ENCODE peak calls at places on chromosomes 1 and 21, in five cellular contexts. A is transverse colon, H is BE2C, R is endothelial cell of umbilical vein, Z is SK-N-SH. Q is an unnamed sample.

GRCh38 chr1:15188678-15189077 is 35.1 kb downstream of the TMEM51 start:
- DNase-seq in A (no peak), H (no peak), R (peak; percentile 37), Z (no peak), Q (no peak)

GRCh38 chr1:44881011-44881632 is 38.1 kb upstream of the PTCH2 start:
- DNase-seq in A (no peak), H (no peak), R (no peak), Z (peak; percentile 23), Q (no peak)

GRCh38 chr1:55337801-55338447 is 122.8 kb upstream of the USP24 start:
- DNase-seq in A (no peak), H (peak; percentile 14), R (peak; percentile 79), Z (peak; percentile 48), Q (peak; percentile 69)

GRCh38 chr21:26167593-26167992 is 3.0 kb downstream of the APP start:
- DNase-seq in A (no peak), H (no peak), R (peak; percentile 46), Z (no peak), Q (no peak)

GRCh38 chr1:184359909-184360308 is 26.9 kb upstream of the C1orf21 start:
- DNase-seq in A (no peak), H (no peak), R (no peak), Z (no peak), Q (no peak)

GRCh38 chr1:101037316-101037715 is 11.7 kb upstream of the DPH5 start:
- DNase-seq in A (no peak), H (no peak), R (no peak), Z (no peak), Q (no peak)

GRCh38 chr1:218584418-218585155 is 239.5 kb downstream of the TGFB2 start:
- DNase-seq in A (no peak), H (no peak), R (no peak), Z (no peak), Q (no peak)

GRCh38 chr1:208864366-208864965 is 620.3 kb upstream of the PLXNA2 start:
- DNase-seq in A (no peak), H (no peak), R (no peak), Z (no peak), Q (no peak)

GRCh38 chr1:162421258-162422194 is 9.6 kb upstream of the SH2D1B start:
- DNase-seq in A (no peak), H (no peak), R (peak; percentile 15), Z (no peak), Q (no peak)

GRCh38 chr1:215583185-215583692 is 16.1 kb downstream of the KCTD3 start:
- DNase-seq in A (no peak), H (no peak), R (peak; percentile 49), Z (no peak), Q (no peak)

GRCh38 chr1:64524614-64525013 is 54.7 kb downstream of the CACHD1 start:
- DNase-seq in A (no peak), H (no peak), R (no peak), Z (no peak), Q (no peak)

DNA sequence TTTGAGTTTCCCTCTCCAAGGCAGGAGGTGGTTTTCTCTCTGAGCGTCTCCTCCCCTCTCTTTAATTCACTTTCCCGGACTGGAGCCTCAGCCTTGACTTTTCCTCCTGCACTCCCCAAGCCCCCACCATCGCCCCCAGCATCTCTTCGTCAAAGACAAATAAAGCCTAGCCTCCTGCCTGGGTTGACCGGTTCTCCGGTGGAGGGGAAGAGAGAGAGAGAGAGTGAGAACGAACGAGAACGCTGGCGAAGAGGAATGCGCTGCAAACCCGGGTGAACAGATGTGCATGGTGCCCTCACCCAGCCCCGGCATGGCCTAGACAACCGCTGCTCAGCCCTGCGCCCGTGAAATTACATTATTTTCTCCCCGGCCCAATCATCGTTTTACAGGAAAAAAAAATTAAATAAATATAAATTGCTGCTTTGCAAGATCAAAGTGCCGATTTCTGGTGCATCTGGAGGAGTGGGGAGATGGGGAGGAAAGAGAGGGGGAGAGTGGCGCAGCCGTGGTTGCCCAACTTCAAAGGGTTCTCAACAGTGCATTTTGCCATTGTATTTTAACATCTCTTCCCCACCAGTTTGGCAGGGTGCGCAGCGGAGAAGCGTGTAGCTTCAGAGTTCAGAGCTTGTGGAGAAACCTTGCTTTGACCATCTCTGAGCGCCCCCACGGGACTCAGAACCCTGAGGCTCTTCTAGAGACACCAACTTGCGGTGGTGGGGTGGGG is 11.4 kb upstream of the TBX15 start:
- DNase-seq in A (no peak), H (no peak), R (no peak), Z (no peak), Q (no peak)
- H3K4me3 ChIP-seq in A (no peak overlapping the region), H (no peak overlapping the region), R (no peak overlapping the region), Z (no peak overlapping the region), Q (no peak overlapping the region)

GRCh38 chr1:9340172-9340854 is 47.6 kb downstream of the SPSB1 start:
- DNase-seq in A (no peak), H (no peak), R (peak; percentile 29), Z (no peak), Q (no peak)

GRCh38 chr1:9343269-9343668 is 50.6 kb downstream of the SPSB1 start:
- DNase-seq in A (no peak), H (no peak), R (no peak), Z (no peak), Q (no peak)

GRCh38 chr1:9338354-9339250 is 45.9 kb downstream of the SPSB1 start:
- DNase-seq in A (peak; percentile 42), H (no peak), R (peak; percentile 57), Z (no peak), Q (no peak)

GRCh38 chr1:9340864-9341263 is 48.2 kb downstream of the SPSB1 start:
- DNase-seq in A (no peak), H (no peak), R (no peak), Z (no peak), Q (no peak)

DNA sequence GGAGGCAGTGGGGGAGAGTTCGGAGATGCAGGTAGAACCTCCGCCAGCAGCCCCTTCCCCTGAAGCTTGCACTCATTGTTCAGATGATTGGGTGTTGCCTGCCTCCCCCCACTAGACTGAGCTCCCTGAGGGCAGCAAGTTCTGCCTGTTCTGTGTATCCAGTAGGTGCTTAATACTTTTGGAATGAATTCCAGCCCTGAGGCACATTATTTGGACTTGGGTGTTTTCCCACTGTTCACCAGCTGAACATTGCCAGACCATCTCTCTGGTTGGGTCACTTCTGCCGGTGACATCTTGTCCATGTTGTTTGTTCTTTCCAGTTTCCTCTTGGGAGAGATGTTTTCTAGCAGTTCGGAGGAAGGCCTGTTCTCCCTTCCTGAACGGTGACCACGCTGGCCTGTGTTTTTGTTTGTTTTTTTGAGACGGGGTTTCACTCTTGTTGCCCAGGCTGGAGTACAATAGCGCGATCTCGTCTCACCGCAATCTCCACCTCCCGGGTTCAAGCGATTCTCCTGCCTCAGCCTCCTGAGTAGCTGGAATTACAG is 48.7 kb downstream of the SPSB1 start:
- DNase-seq in A (no peak), H (no peak), R (peak; percentile 67), Z (no peak), Q (no peak)
- H3K4me1 ChIP-seq in A (peaks cover 47% of the 10 kb centered on the region), H (no peaks in the 10 kb centered on the region), R (peaks cover 23% of the 10 kb centered on the region), Z (peaks cover 11% of the 10 kb centered on the region), Q (no peaks in the 10 kb centered on the region)

GRCh38 chr1:42658880-42659337 is 686 bp downstream of the PPIH start:
- DNase-seq in A (no peak), H (no peak), R (peak; percentile 37), Z (no peak), Q (no peak)

GRCh38 chr1:42660907-42661500 is 2.8 kb downstream of the PPIH start:
- DNase-seq in A (no peak), H (no peak), R (no peak), Z (no peak), Q (no peak)

GRCh38 chr1:42657981-42658879 is at the start of gene PPIH:
- DNase-seq in A (peak; percentile 96), H (peak; percentile 89), R (peak; percentile 93), Z (peak; percentile 92), Q (peak; percentile 97)
- TF ChIP-seq CTCF in A (peak; percentile 27), H (no peak), R (no peak), Z (no peak), Q (no peak)

GRCh38 chr1:116537439-116537838 is 33.4 kb downstream of the CD58 start:
- DNase-seq in A (no peak), H (no peak), R (no peak), Z (no peak), Q (peak; percentile 18)

GRCh38 chr1:116537898-116538297 is 32.9 kb downstream of the CD58 start:
- DNase-seq in A (no peak), H (no peak), R (no peak), Z (no peak), Q (no peak)

GRCh38 chr1:116544588-116545358 is 26.1 kb downstream of the CD58 start:
- DNase-seq in A (no peak), H (no peak), R (no peak), Z (no peak), Q (no peak)

GRCh38 chr1:116538527-116538926 is 32.3 kb downstream of the CD58 start:
- DNase-seq in A (no peak), H (no peak), R (no peak), Z (no peak), Q (no peak)

DNA sequence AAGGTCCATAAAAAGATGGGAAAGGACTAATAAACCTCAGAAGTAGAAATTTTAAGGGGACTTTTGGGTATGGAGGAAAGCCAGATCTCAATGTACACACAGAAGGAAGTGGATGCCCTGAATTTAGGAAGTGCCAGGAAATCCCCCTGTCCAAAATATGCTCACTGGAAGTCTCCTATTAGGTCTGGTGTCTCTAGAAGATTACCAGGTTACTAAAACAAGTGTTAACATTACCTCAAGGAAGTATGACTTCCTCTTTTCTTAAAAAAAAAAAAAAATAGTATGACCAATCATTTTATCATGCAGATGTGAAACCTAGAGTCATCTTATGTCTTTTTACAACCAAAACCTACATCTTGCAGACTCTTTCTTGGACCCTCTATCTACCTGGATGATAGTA is 30.7 kb downstream of the CD58 start:
- DNase-seq in A (no peak), H (no peak), R (no peak), Z (no peak), Q (no peak)
- H3K4me3 ChIP-seq in A (no peak overlapping the region), H (no peak overlapping the region), R (no peak overlapping the region), Z (no peak overlapping the region), Q (no peak overlapping the region)

GRCh38 chr1:171754971-171755370 is 13.1 kb upstream of the VAMP4 start:
- DNase-seq in A (no peak), H (no peak), R (no peak), Z (no peak), Q (no peak)

GRCh38 chr1:171756856-171757255 is 15.0 kb upstream of the VAMP4 start:
- DNase-seq in A (no peak), H (no peak), R (no peak), Z (no peak), Q (no peak)

GRCh38 chr1:171753685-171754380 is 12.0 kb upstream of the VAMP4 start:
- DNase-seq in A (no peak), H (no peak), R (no peak), Z (no peak), Q (no peak)

GRCh38 chr1:171753182-171753581 is 11.3 kb upstream of the VAMP4 start:
- DNase-seq in A (no peak), H (no peak), R (no peak), Z (no peak), Q (no peak)

DNA sequence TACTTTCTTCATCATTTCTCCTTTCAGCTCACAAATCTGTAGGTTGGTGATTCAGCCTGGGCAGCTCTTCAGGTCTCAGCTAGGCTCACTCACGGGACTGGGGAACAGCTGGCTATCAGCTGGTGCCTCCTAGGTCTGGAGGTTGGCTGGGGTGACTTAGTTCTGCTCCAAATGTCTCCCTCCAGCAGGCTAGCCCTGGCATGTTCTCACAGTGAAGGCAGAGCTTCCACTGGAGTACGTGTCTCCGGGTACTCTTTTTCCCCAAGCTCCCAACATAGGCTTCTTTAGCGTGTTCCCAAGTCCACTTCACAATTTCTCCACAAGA is 12.5 kb upstream of the VAMP4 start:
- DNase-seq in A (no peak), H (no peak), R (no peak), Z (no peak), Q (no peak)
- H3K4me1 ChIP-seq in A (no peaks in the 10 kb centered on the region), H (no peaks in the 10 kb centered on the region), R (no peaks in the 10 kb centered on the region), Z (peaks cover 7% of the 10 kb centered on the region), Q (no peaks in the 10 kb centered on the region)

Q was measured in A673.